ENCODE peak calls at places on chromosomes 4 and X, in six cellular contexts. M, Z, A, G, C and B are unnamed samples.

GRCh38 chr4:75637176-75637575 is 6.8 kb upstream of the CDKL2 start:
- DNase-seq in A (no peak), C (peak; percentile 59), G (no peak), M (peak; percentile 30), Z (no peak), B (no peak)

GRCh38 chr4:168095776-168096443 is 3.6 kb downstream of the ANXA10 start:
- DNase-seq in G (no peak), A (no peak), Z (no peak), M (peak; percentile 16), C (peak; percentile 57), B (no peak)

GRCh38 chr4:11426716-11427115 is 2.0 kb downstream of the HS3ST1 start:
- DNase-seq in C (no peak), A (no peak), G (no peak), M (peak; percentile 5), Z (no peak), B (no peak)

GRCh38 chr4:48725414-48725813 is 54.7 kb downstream of the FRYL start:
- DNase-seq in A (no peak), C (no peak), G (no peak), Z (no peak), M (no peak), B (no peak)

GRCh38 chrX:137792214-137792613 is 226.3 kb downstream of the ZIC3 start:
- DNase-seq in A (no peak), G (no peak), C (no peak), Z (no peak), M (no peak), B (no peak)

GRCh38 chr4:73223258-73223651 is 35.3 kb downstream of the ANKRD17 start:
- DNase-seq in M (no peak), Z (no peak), C (no peak), G (no peak), A (no peak), B (no peak)

GRCh38 chr4:107255114-107255513 is 219.0 kb upstream of the DKK2 start:
- DNase-seq in A (no peak), M (no peak), C (no peak), G (no peak), Z (no peak), B (no peak)

GRCh38 chr4:182854466-182854865 is 62.7 kb downstream of the DCTD start:
- DNase-seq in M (no peak), G (no peak), A (no peak), Z (no peak), C (no peak), B (no peak)

GRCh38 chrX:21943460-21944135 is 3.1 kb downstream of the SMS start:
- DNase-seq in A (no peak), M (peak; percentile 91), Z (no peak), C (peak; percentile 92), G (no peak), B (no peak)

GRCh38 chrX:23251043-23251442 is 83.6 kb upstream of the PTCHD1 start:
- DNase-seq in C (no peak), Z (no peak), G (no peak), M (no peak), A (no peak), B (no peak)

GRCh38 chrX:150038356-150038755 is 100.1 kb upstream of the EOLA2 start:
- DNase-seq in C (no peak), M (no peak), Z (no peak), A (no peak), G (no peak), B (no peak)

GRCh38 chr4:47862297-47862696 is 24.4 kb upstream of the CORIN start:
- DNase-seq in G (no peak), Z (no peak), M (peak; percentile 53), C (peak; percentile 77), A (no peak), B (no peak)

GRCh38 chr4:154559141-154559841 is 3.5 kb upstream of the FGB start:
- DNase-seq in C (peak; percentile 65), A (no peak), M (peak; percentile 63), G (no peak), Z (no peak), B (no peak)

GRCh38 chr4:20431422-20432014 is 179.8 kb downstream of the SLIT2 start:
- DNase-seq in M (peak; percentile 62), C (no peak), G (no peak), A (no peak), Z (no peak), B (no peak)

GRCh38 chrX:47523297-47523696 is 37.7 kb upstream of the ARAF start:
- DNase-seq in G (peak; percentile 84), A (peak; percentile 56), Z (peak; percentile 87), C (peak; percentile 55), M (peak; percentile 62), B (peak; percentile 69)

GRCh38 chrX:40444798-40445496 is 135.8 kb upstream of the ATP6AP2 start:
- DNase-seq in C (no peak), M (no peak), Z (no peak), G (peak; percentile 60), A (no peak), B (no peak)

GRCh38 chr4:150264595-150265141 is 186.4 kb downstream of the DCLK2 start:
- DNase-seq in G (no peak), A (no peak), M (no peak), C (no peak), Z (no peak), B (no peak)

GRCh38 chr4:37383579-37384229 is 139.2 kb downstream of the NWD2 start:
- DNase-seq in Z (no peak), C (peak; percentile 5), A (peak; percentile 13), M (peak; percentile 27), G (no peak), B (peak; percentile 8)
- TF ChIP-seq CTCF in Z (peak; percentile 74), C (peak; percentile 47), A (no peak), M (peak; percentile 62), G (no peak), B (peak; percentile 13)

GRCh38 chr4:128385199-128385598 is 97.6 kb upstream of the PGRMC2 start:
- DNase-seq in M (no peak), A (no peak), C (no peak), G (no peak), Z (no peak), B (no peak)

GRCh38 chr4:128385683-128386304 is 98.2 kb upstream of the PGRMC2 start:
- DNase-seq in G (no peak), M (peak; percentile 89), A (no peak), Z (no peak), C (peak; percentile 80), B (peak; percentile 34)

GRCh38 chr4:128387600-128388351 is 100.2 kb upstream of the PGRMC2 start:
- DNase-seq in C (peak; percentile 43), Z (no peak), G (no peak), M (peak; percentile 56), A (no peak), B (no peak)

GRCh38 chr4:128388352-128388630 is 100.7 kb upstream of the PGRMC2 start:
- DNase-seq in G (no peak), M (no peak), Z (no peak), C (no peak), A (no peak), B (no peak)

GRCh38 chr4:128386761-128387599 is 99.4 kb upstream of the PGRMC2 start:
- DNase-seq in C (peak; percentile 97), M (peak; percentile 98), G (peak; percentile 94), Z (peak; percentile 92), A (peak; percentile 86), B (peak; percentile 93)
- TF ChIP-seq CTCF in C (peak; percentile 18), M (no peak), G (no peak), Z (no peak), A (no peak), B (peak; percentile 21)

GRCh38 chr4:76780781-76781697 is 116.9 kb downstream of the SOWAHB start:
- DNase-seq in A (no peak), G (no peak), Z (no peak), M (no peak), C (no peak), B (no peak)

GRCh38 chr4:76782837-76783236 is 115.1 kb downstream of the SOWAHB start:
- DNase-seq in M (peak; percentile 87), Z (no peak), A (no peak), G (no peak), C (peak; percentile 85), B (no peak)

GRCh38 chr4:76783836-76784235 is 114.1 kb downstream of the SOWAHB start:
- DNase-seq in C (no peak), A (no peak), Z (no peak), M (peak; percentile 32), G (no peak), B (no peak)

GRCh38 chr4:76781698-76782595 is 116.0 kb downstream of the SOWAHB start:
- DNase-seq in C (peak; percentile 98), M (peak; percentile 97), G (no peak), A (no peak), Z (no peak), B (peak; percentile 17)

DNA sequence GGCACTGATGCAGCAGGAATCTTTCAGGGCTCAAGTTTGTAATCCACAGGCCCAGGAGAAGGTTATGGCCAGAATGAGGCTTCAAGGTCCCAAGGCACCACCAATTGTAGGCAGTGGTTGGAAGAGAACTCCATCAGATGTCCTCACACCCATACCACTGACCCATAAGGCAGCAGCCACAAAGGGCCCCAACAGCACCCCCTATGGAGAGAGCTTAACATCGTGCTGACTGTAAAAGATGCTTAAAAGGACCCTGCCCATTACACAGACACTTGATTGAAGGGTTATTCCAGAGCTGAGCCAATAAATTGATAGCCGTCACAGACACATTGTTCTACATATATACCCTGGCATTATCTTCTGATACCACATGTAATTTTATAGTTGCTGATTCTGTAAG is 113.7 kb downstream of the SOWAHB start:
- DNase-seq in Z (no peak), M (no peak), C (no peak), A (no peak), G (no peak), B (no peak)
- TF ChIP-seq CTCF in Z (no peak), M (peak; percentile 34), C (peak; percentile 25), A (no peak), G (no peak), B (no peak)

GRCh38 chr4:17698116-17698515 is 83.3 kb downstream of the FAM184B start:
- DNase-seq in A (no peak), G (no peak), Z (no peak), C (no peak), M (no peak), B (no peak)

GRCh38 chr4:17701882-17702281 is 79.5 kb downstream of the FAM184B start:
- DNase-seq in M (no peak), G (no peak), C (no peak), Z (no peak), A (no peak), B (no peak)

GRCh38 chr4:17701146-17701859 is 80.1 kb downstream of the FAM184B start:
- DNase-seq in Z (no peak), G (no peak), C (no peak), A (no peak), M (no peak), B (no peak)

GRCh38 chr4:17702666-17703065 is 78.8 kb downstream of the FAM184B start:
- DNase-seq in A (no peak), C (no peak), Z (peak; percentile 61), M (no peak), G (no peak), B (no peak)

DNA sequence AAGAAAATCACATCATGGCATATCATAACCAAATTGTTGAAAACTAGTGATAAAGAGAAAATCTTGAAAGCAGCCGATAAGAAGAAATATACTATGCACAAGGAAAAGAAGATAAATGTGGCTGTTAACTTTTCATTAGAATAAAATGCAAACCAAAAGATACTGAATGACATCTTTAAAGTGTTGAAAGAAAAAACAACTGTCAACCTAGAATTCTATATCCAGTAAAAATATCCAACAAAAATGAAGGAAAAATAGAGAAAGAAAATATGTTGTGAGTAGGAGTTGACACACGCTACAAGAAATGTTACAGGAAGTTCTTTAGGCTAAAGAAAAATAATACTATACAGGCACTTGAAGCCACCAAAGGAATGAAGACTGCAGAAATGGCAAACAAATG is 82.0 kb downstream of the FAM184B start:
- DNase-seq in A (no peak), Z (no peak), G (no peak), C (no peak), M (no peak), B (no peak)
- TF ChIP-seq CTCF in A (no peak), Z (no peak), G (no peak), C (no peak), M (no peak), B (no peak)